ENCODE peak calls at places on chromosomes 5 and 9, in six cellular contexts. T is iPS DF 6.9, L is cardiac muscle cell, D is adrenal gland, G is A549, Q is mammary epithelial cell. M is an unnamed sample.

GRCh38 chr9:90773593-90773992 is 28.0 kb upstream of the SYK start:
- DNase-seq in G (no peak), D (no peak), L (peak; percentile 53), T (no peak), Q (peak; percentile 9), M (peak; percentile 31)

GRCh38 chr5:150155258-150156032 is at the start of gene PDGFRB:
- DNase-seq in G (no peak), Q (no peak), D (peak; percentile 82), T (no peak), L (peak; percentile 58), M (peak; percentile 87)

GRCh38 chr9:5042661-5043178 is 57.6 kb downstream of the JAK2 start:
- DNase-seq in Q (no peak), L (no peak), G (no peak), T (no peak), D (no peak), M (peak; percentile 28)

GRCh38 chr5:54090495-54091084 is 219.8 kb downstream of the ARL15 start:
- DNase-seq in L (no peak), T (no peak), Q (peak; percentile 35), G (peak; percentile 18), D (no peak), M (no peak)

GRCh38 chr5:61120534-61120933 is 41.7 kb downstream of the SMIM15 start:
- DNase-seq in T (no peak), D (no peak), G (no peak), Q (peak; percentile 45), L (no peak), M (no peak)

GRCh38 chr5:116361171-116361967 is 213.3 kb downstream of the SEMA6A start:
- DNase-seq in T (peak; percentile 37), G (no peak), L (peak; percentile 58), D (peak; percentile 79), Q (no peak), M (peak; percentile 77)

GRCh38 chr5:39015743-39016586 is 58.2 kb downstream of the RICTOR start:
- DNase-seq in T (no peak), D (peak; percentile 27), L (peak; percentile 7), G (no peak), Q (peak; percentile 63), M (no peak)

GRCh38 chr5:82356808-82357671 is 78.9 kb upstream of the RPS23 start:
- DNase-seq in Q (peak; percentile 99), G (peak; percentile 32), L (no peak), D (peak; percentile 96), T (no peak), M (peak; percentile 51)

GRCh38 chr5:14806452-14806851 is 65.1 kb downstream of the ANKH start:
- DNase-seq in L (no peak), T (no peak), G (no peak), D (peak; percentile 62), Q (no peak), M (peak; percentile 28)

GRCh38 chr5:132480546-132481242 is 9.9 kb downstream of the IRF1 start:
- DNase-seq in D (no peak), L (no peak), G (no peak), Q (no peak), T (no peak), M (no peak)

GRCh38 chr9:134295101-134295745 is 31.0 kb upstream of the RXRA start:
- DNase-seq in D (no peak), T (no peak), Q (no peak), L (no peak), G (no peak), M (no peak)

GRCh38 chr9:121813811-121814210 is 162.4 kb downstream of the DAB2IP start:
- DNase-seq in L (no peak), D (no peak), T (no peak), G (no peak), Q (no peak), M (no peak)

GRCh38 chr5:135056316-135057030 is 22.4 kb upstream of the PITX1 start:
- DNase-seq in T (no peak), Q (no peak), G (no peak), D (no peak), L (no peak), M (no peak)

GRCh38 chr5:100731768-100732167 is 171.3 kb downstream of the ST8SIA4 start:
- DNase-seq in D (no peak), T (no peak), Q (no peak), L (no peak), G (no peak), M (no peak)

GRCh38 chr9:75588808-75589207 is 301.7 kb upstream of the PCSK5 start:
- DNase-seq in Q (peak; percentile 1), L (no peak), G (no peak), T (no peak), D (no peak), M (peak; percentile 15)

GRCh38 chr5:140182803-140183367 is 7.9 kb downstream of the CYSTM1 start:
- DNase-seq in D (peak; percentile 38), G (no peak), Q (no peak), T (no peak), L (peak; percentile 54), M (peak; percentile 58)

GRCh38 chr5:140181002-140181483 is 6.1 kb downstream of the CYSTM1 start:
- DNase-seq in D (no peak), T (no peak), Q (no peak), L (no peak), G (no peak), M (no peak)

GRCh38 chr5:140178482-140179116 is 3.6 kb downstream of the CYSTM1 start:
- DNase-seq in L (no peak), T (no peak), Q (no peak), G (no peak), D (peak; percentile 35), M (no peak)

GRCh38 chr5:140182075-140182709 is 7.2 kb downstream of the CYSTM1 start:
- DNase-seq in G (no peak), T (no peak), L (no peak), D (peak; percentile 47), Q (peak; percentile 5), M (peak; percentile 53)

GRCh38 chr5:140181525-140181924 is 6.5 kb downstream of the CYSTM1 start:
- DNase-seq in L (no peak), D (no peak), Q (no peak), T (no peak), G (no peak), M (no peak)
- H3K27ac ChIP-seq in L (no peak overlapping the region), D (no peak overlapping the region), Q (no peak overlapping the region), T (no peak overlapping the region), G (no peak overlapping the region), M (peak overlapping the region; percentile 72)

GRCh38 chr5:107809201-107810034 is 138.7 kb upstream of the EFNA5 start:
- DNase-seq in T (no peak), D (no peak), L (no peak), G (no peak), Q (no peak), M (no peak)
- H3K4me3 ChIP-seq in T (no peak overlapping the region), D (no peak overlapping the region), L (no peak overlapping the region), G (no peak overlapping the region), Q (no peak overlapping the region), M (no peak overlapping the region)

GRCh38 chr9:684950-685340 is 156.6 kb upstream of the DMRT1 start:
- DNase-seq in L (no peak), T (no peak), Q (peak; percentile 87), G (no peak), D (no peak), M (no peak)
- H3K27ac ChIP-seq in L (no peak overlapping the region), T (no peak overlapping the region), Q (peak overlapping the region; percentile 99), G (peak overlapping the region; percentile 39), D (peak overlapping the region; percentile 70), M (no peak overlapping the region)

GRCh38 chr5:139575313-139575646 is 14.1 kb downstream of the UBE2D2 start:
- DNase-seq in T (no peak), L (no peak), D (no peak), G (no peak), Q (no peak), M (no peak)

GRCh38 chr5:139574641-139575312 is 13.6 kb downstream of the UBE2D2 start:
- DNase-seq in G (peak; percentile 44), Q (no peak), D (no peak), T (no peak), L (peak; percentile 68), M (no peak)

GRCh38 chr5:139578348-139578724 is 17.2 kb downstream of the UBE2D2 start:
- DNase-seq in G (no peak), D (no peak), L (no peak), T (no peak), Q (no peak), M (no peak)

GRCh38 chr5:139577689-139578347 is 16.7 kb downstream of the UBE2D2 start:
- DNase-seq in G (no peak), D (no peak), T (no peak), L (no peak), Q (no peak), M (no peak)

DNA sequence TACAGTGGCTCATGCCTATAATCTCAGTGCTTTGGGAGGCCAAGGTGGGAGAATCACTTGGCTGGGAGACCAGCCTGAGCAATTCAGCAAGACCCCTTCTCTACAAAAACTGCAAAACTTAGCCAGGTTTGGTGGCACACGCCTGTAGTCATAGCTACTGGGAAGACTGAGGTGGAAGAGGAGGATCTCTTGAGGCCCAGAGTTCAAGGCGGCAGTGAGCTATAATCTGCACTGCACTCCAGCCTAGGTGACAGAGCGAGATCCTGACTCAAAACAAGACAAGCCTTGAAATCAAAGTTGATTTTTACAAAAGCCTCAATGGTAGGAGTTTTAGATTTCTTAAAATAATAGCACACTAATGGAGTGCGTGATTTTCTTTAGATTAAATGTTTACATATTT is 14.6 kb downstream of the UBE2D2 start:
- DNase-seq in G (no peak), Q (no peak), L (no peak), D (no peak), T (no peak), M (no peak)
- H3K4me3 ChIP-seq in G (no peak overlapping the region), Q (no peak overlapping the region), L (no peak overlapping the region), D (no peak overlapping the region), T (no peak overlapping the region), M (no peak overlapping the region)

DNA sequence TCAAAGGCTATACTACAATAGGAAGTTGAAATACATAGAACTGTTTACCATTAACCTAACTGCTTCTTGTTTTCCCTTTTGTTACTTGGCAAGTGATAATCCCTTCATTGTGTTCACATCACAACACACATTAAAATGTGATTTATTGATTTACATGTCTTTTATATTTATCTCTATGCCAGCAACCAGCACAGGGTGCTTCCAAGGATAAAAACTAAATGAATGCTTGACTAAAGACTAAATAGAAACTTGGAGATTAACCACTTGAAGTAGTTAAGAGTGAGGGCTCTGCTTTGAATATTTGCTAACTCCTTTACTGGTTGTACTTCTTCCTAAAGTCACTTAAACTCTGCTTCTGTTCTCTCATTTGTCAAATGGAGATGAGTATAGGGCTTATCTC is 1730.6 kb downstream of the EFNA5 start:
- DNase-seq in D (no peak), T (no peak), Q (no peak), G (no peak), L (no peak), M (no peak)
- H3K27ac ChIP-seq in D (no peak overlapping the region), T (no peak overlapping the region), Q (no peak overlapping the region), G (no peak overlapping the region), L (no peak overlapping the region), M (no peak overlapping the region)

DNA sequence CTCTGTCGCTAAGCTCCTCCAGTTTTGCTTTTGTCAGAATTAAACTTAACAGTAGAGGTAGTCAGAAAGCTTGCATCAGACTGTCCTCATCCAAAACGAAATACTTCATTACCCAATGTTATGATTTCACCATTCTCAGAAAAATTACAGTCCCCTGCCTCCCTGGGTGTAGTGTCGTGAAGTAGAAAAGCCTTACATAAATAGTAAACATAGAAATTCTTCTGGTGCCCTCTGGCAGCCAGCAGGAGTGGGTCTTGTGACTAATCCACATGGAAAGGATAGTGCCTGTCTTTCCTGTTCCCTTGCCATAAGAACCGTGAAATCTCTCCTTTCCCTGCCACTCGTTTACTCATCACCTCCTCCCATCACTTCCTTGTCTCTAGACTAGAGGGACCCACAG is 230.6 kb downstream of the GNA14 start:
- DNase-seq in T (no peak), Q (no peak), G (no peak), L (no peak), D (no peak), M (no peak)
- H3K4me3 ChIP-seq in T (no peak overlapping the region), Q (no peak overlapping the region), G (no peak overlapping the region), L (no peak overlapping the region), D (no peak overlapping the region), M (no peak overlapping the region)

M was measured in testis.